ENCODE peak calls at places on chromosome 3, in five cellular contexts. M is CD8-positive, alpha-beta T cell; I is heart left ventricle; A is lower lobe of right lung; S is AG09309. R is an unnamed sample.

GRCh38 chr3:195897081-195897852 is 11.1 kb downstream of the TNK2 start:
- DNase-seq in A (no peak), M (no peak), I (peak; percentile 35), S (no peak), R (no peak)

GRCh38 chr3:107068980-107069379 is 308.3 kb upstream of the CCDC54 start:
- DNase-seq in M (no peak), A (no peak), S (peak; percentile 67), I (peak; percentile 25), R (no peak)

GRCh38 chr3:159929181-159929893 is 59.3 kb upstream of the IL12A start:
- DNase-seq in M (no peak), I (peak; percentile 57), A (peak; percentile 46), S (peak; percentile 66), R (no peak)

GRCh38 chr3:113557374-113557773 is 25.0 kb downstream of the SIDT1 start:
- DNase-seq in A (no peak), M (no peak), S (no peak), I (no peak), R (peak; percentile 56)

GRCh38 chr3:56369914-56370313 is 98.4 kb downstream of the ERC2 start:
- DNase-seq in S (no peak), A (no peak), M (no peak), I (no peak), R (no peak)

GRCh38 chr3:62143843-62144450 is 229.4 kb downstream of the FEZF2 start:
- DNase-seq in M (no peak), S (no peak), I (no peak), A (no peak), R (no peak)

GRCh38 chr3:10423171-10423882 is 82.1 kb downstream of the ATP2B2 start:
- DNase-seq in I (no peak), M (no peak), A (no peak), S (no peak), R (no peak)

GRCh38 chr3:39292961-39293360 is 13.1 kb upstream of the CX3CR1 start:
- DNase-seq in S (no peak), I (no peak), A (no peak), M (no peak), R (no peak)

GRCh38 chr3:141926929-141927328 is 50.5 kb downstream of the ATP1B3 start:
- DNase-seq in M (no peak), I (no peak), A (no peak), S (no peak), R (no peak)

GRCh38 chr3:29757054-29757777 is 476.3 kb downstream of the RBMS3 start:
- DNase-seq in I (peak; percentile 15), M (no peak), S (no peak), A (no peak), R (no peak)

GRCh38 chr3:152470893-152471292 is 202.2 kb downstream of the MBNL1 start:
- DNase-seq in A (no peak), I (no peak), S (no peak), M (no peak), R (no peak)

GRCh38 chr3:63576826-63577225 is 75.6 kb upstream of the SNTN start:
- DNase-seq in A (no peak), I (no peak), S (no peak), M (no peak), R (no peak)

GRCh38 chr3:71056327-71056726 is 527.2 kb downstream of the FOXP1 start:
- DNase-seq in S (no peak), I (no peak), M (no peak), A (no peak), R (no peak)

GRCh38 chr3:195260286-195260905 is 10.6 kb downstream of the XXYLT1 start:
- DNase-seq in M (peak; percentile 41), A (no peak), S (no peak), I (no peak), R (no peak)

GRCh38 chr3:175335229-175335628 is 476.1 kb downstream of the NAALADL2 start:
- DNase-seq in M (no peak), A (no peak), S (peak; percentile 28), I (no peak), R (no peak)

GRCh38 chr3:99128740-99129505 is 227.4 kb upstream of the DCBLD2 start:
- DNase-seq in A (no peak), I (no peak), M (no peak), S (peak; percentile 92), R (peak; percentile 98)

GRCh38 chr3:24119321-24119751 is 174.2 kb downstream of the NR1D2 start:
- DNase-seq in I (no peak), A (no peak), M (no peak), S (peak; percentile 31), R (no peak)

GRCh38 chr3:112759210-112759609 is 87.5 kb downstream of the CD200R1L start:
- DNase-seq in S (no peak), A (no peak), M (no peak), I (no peak), R (no peak)

DNA sequence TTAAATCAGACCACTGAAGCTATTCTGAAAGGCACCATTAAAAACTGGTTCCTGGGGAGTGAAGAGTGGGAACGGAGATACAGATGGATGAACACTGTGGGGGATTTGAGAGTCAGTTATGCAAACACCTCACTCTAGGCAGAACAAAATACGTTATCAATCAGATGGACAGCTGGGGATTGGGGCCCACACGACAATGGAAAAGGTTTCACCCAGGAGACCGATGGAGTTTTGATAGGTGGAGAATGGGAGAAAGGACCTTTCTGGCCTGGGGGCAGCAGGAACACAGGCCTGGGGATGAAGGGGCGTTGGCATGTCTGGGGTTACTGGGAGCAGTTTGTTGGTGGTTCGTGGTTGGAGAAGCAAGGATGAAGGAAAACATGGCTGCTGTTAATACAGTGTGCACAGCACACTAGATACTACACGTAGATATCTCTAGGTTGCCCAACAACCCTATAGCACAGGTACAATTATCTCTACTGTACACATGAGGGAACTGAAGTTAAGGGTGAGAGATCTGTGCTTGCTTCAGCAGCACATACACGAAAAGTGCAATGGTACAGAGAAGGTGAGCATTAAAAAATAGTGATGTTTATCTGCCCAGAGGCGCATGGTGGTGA is 16.5 kb downstream of the ST6GAL1 start:
- DNase-seq in M (no peak), I (no peak), S (no peak), A (no peak), R (no peak)
- TF ChIP-seq CTCF in M (no peak), I (no peak), S (no peak), A (no peak), R (no peak)

GRCh38 chr3:182978387-182978786 is 2.0 kb downstream of the DCUN1D1 start:
- DNase-seq in I (no peak), A (no peak), M (no peak), S (no peak), R (no peak)
- H3K4me3 ChIP-seq in I (peak overlapping the region; percentile 97), A (peak overlapping the region; percentile 97), M (no peak overlapping the region), S (no peak overlapping the region), R (peak overlapping the region; percentile 79)

GRCh38 chr3:49238274-49239127 is 38.5 kb downstream of the C3orf62 start:
- DNase-seq in I (peak; percentile 29), M (no peak), S (peak; percentile 21), A (no peak), R (no peak)

GRCh38 chr3:49237344-49237743 is 39.7 kb downstream of the C3orf62 start:
- DNase-seq in I (no peak), M (no peak), S (no peak), A (no peak), R (no peak)

GRCh38 chr3:49236226-49236625 is 40.8 kb downstream of the C3orf62 start:
- DNase-seq in A (no peak), S (no peak), I (no peak), M (no peak), R (no peak)
- TF ChIP-seq CTCF in A (no peak), S (no peak), I (no peak), M (no peak), R (no peak)

DNA sequence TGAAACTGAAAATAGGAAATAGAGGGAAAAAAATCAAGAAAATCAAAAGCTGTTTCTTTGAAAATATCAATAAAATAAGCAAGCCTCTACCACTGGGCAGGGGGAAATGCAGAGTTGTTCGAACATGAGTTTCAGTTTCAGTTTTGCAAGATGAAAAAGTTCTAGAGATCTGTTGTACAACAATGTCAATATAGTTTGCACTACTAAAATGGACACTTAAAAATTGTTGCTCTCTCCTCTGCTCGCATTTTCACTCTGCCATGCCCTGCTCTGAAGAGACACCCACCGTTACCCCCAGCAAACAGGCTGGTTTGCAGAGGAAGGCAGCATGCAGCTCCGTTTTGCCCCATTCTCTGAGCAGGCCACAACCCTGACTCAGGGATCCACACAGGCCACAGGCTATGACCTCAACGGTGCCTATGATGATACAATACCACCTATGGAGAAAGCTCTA is 64.5 kb downstream of the ZNF148 start:
- DNase-seq in S (no peak), I (no peak), A (no peak), M (peak; percentile 59), R (no peak)
- H3K4me3 ChIP-seq in S (no peak overlapping the region), I (peak overlapping the region; percentile 24), A (peak overlapping the region; percentile 46), M (peak overlapping the region; percentile 25), R (peak overlapping the region; percentile 36)

GRCh38 chr3:180040966-180041365 is 4.2 kb upstream of the PEX5L start:
- DNase-seq in M (no peak), A (no peak), S (no peak), I (no peak), R (no peak)

GRCh38 chr3:180036092-180036677 is 552 bp downstream of the PEX5L start:
- DNase-seq in S (no peak), I (no peak), M (no peak), A (no peak), R (no peak)

DNA sequence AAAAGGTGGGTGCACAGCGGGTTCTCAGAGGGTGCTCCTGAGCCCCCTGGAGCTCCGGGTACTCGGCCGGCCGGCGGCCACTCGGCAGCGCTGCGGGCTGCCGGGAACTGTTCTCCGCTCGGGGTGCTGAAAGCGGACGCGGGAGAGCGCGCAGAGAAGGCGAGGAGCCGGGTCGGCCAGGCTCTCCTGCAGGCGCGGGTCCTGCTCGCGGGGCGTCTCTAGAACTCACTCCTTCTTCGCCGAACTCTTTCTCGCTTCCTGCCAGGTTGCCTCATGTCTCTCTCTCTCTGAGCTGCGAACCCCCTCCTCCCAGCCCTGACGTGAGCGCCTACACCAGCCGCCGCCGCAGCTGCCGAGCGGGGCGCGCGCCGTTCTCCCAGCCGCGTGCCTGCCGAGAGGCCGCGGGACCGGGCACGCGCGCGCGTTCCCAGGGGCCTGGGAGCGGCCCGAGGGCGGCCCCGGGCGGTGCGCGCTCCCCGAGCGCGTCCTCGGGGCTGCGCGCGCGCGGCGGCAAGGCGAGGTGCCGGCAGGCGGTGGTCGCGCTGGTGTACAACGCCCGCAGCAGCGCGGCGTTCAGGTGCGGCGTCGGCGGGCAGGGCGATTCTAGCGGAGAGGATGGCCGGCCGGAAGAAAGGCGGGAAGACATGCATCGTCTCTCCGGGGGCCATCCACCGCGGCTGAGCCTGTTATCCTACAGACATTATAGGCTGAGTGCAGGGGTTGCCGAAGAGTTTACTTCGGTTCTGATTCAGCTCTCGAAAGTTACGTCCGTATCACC is at the start of gene PEX5L:
- DNase-seq in I (peak; percentile 14), A (peak; percentile 57), S (no peak), M (no peak), R (no peak)
- TF ChIP-seq CTCF in I (no peak), A (no peak), S (no peak), M (no peak), R (no peak)

GRCh38 chr3:143124683-143125520 is 5.3 kb downstream of the CHST2 start:
- DNase-seq in A (no peak), I (no peak), M (no peak), S (no peak), R (no peak)
- H3K4me3 ChIP-seq in A (no peak overlapping the region), I (peak overlapping the region; percentile 3), M (no peak overlapping the region), S (no peak overlapping the region), R (peak overlapping the region; percentile 25)

R was measured in epithelial cell of proximal tubule.